ENCODE peak calls at places on chromosome 3, in four cellular contexts. One of them, this sample, is unnamed.

GRCh38 chr3:43180027-43180426 is 74.1 kb upstream of the POMGNT2 start:
- DNase-seq in HFFc6: peak
- DNase-seq in WTC11: no peak
- DNase-seq in neural crest cell: no peak
- DNase-seq in this sample: peak

GRCh38 chr3:178083906-178084823 is 452.1 kb upstream of the KCNMB2 start:
- DNase-seq in HFFc6: no peak
- DNase-seq in WTC11: no peak
- DNase-seq in neural crest cell: no peak
- DNase-seq in this sample: peak

GRCh38 chr3:39407259-39407629 is 724 bp downstream of the RPSA start:
- DNase-seq in HFFc6: no peak
- DNase-seq in WTC11: no peak
- DNase-seq in neural crest cell: no peak
- DNase-seq in this sample: peak

GRCh38 chr3:171439996-171440395 is 20.2 kb downstream of the TNIK start:
- DNase-seq in HFFc6: no peak
- DNase-seq in WTC11: no peak
- DNase-seq in neural crest cell: no peak
- DNase-seq in this sample: peak

GRCh38 chr3:16547555-16547954 is 34.1 kb upstream of the RFTN1 start:
- DNase-seq in HFFc6: no peak
- DNase-seq in WTC11: no peak
- DNase-seq in neural crest cell: no peak
- DNase-seq in this sample: no peak

GRCh38 chr3:35492846-35493245 is 146.5 kb upstream of the ARPP21 start:
- DNase-seq in HFFc6: no peak
- DNase-seq in WTC11: no peak
- DNase-seq in neural crest cell: no peak
- DNase-seq in this sample: no peak

GRCh38 chr3:32482693-32483092 is 20.0 kb downstream of the CMTM6 start:
- DNase-seq in HFFc6: no peak
- DNase-seq in WTC11: no peak
- DNase-seq in neural crest cell: no peak
- DNase-seq in this sample: no peak

GRCh38 chr3:178320481-178321352 is 215.5 kb upstream of the KCNMB2 start:
- DNase-seq in HFFc6: peak
- DNase-seq in WTC11: no peak
- DNase-seq in neural crest cell: no peak
- DNase-seq in this sample: peak

GRCh38 chr3:195075199-195075940 is 195.6 kb downstream of the XXYLT1 start:
- DNase-seq in HFFc6: no peak
- DNase-seq in WTC11: no peak
- DNase-seq in neural crest cell: no peak
- DNase-seq in this sample: peak

GRCh38 chr3:113240841-113241240 is 29.5 kb downstream of the BOC start:
- DNase-seq in HFFc6: no peak
- DNase-seq in WTC11: no peak
- DNase-seq in neural crest cell: no peak
- DNase-seq in this sample: no peak

GRCh38 chr3:120693439-120694172 is 11.6 kb upstream of the HGD start:
- DNase-seq in HFFc6: peak
- DNase-seq in WTC11: no peak
- DNase-seq in neural crest cell: no peak
- DNase-seq in this sample: peak

GRCh38 chr3:129527262-129527661 is 1.2 kb upstream of the RHO start:
- DNase-seq in HFFc6: no peak
- DNase-seq in WTC11: no peak
- DNase-seq in neural crest cell: no peak
- DNase-seq in this sample: no peak

GRCh38 chr3:187196573-187197094 is 652 bp upstream of the RTP1 start:
- DNase-seq in HFFc6: no peak
- DNase-seq in WTC11: no peak
- DNase-seq in neural crest cell: no peak
- DNase-seq in this sample: no peak

GRCh38 chr3:194305356-194306108 is 45.6 kb downstream of the CPN2 start:
- DNase-seq in HFFc6: no peak
- DNase-seq in WTC11: no peak
- DNase-seq in neural crest cell: no peak
- DNase-seq in this sample: no peak

GRCh38 chr3:172219750-172220149 is 180.4 kb downstream of the FNDC3B start:
- DNase-seq in HFFc6: no peak
- DNase-seq in WTC11: no peak
- DNase-seq in neural crest cell: no peak
- DNase-seq in this sample: no peak

GRCh38 chr3:17915341-17915740 is 172.9 kb upstream of the TBC1D5 start:
- DNase-seq in HFFc6: no peak
- DNase-seq in WTC11: no peak
- DNase-seq in neural crest cell: no peak
- DNase-seq in this sample: peak

GRCh38 chr3:78703944-78704343 is 1063.9 kb downstream of the ROBO1 start:
- DNase-seq in HFFc6: no peak
- DNase-seq in WTC11: no peak
- DNase-seq in neural crest cell: no peak
- DNase-seq in this sample: no peak

GRCh38 chr3:55198554-55198953 is 270.7 kb upstream of the LRTM1 start:
- DNase-seq in HFFc6: peak
- DNase-seq in WTC11: no peak
- DNase-seq in neural crest cell: no peak
- DNase-seq in this sample: peak

GRCh38 chr3:160224256-160224655 is 966 bp upstream of the C3orf80 start:
- DNase-seq in HFFc6: no peak
- DNase-seq in WTC11: no peak
- DNase-seq in neural crest cell: no peak
- DNase-seq in this sample: no peak

GRCh38 chr3:119748996-119749395 is 32.9 kb upstream of the NR1I2 start:
- DNase-seq in HFFc6: no peak
- DNase-seq in WTC11: no peak
- DNase-seq in neural crest cell: no peak
- DNase-seq in this sample: no peak

GRCh38 chr3:182244222-182244971 is 532.7 kb downstream of the SOX2 start:
- DNase-seq in HFFc6: no peak
- DNase-seq in WTC11: peak
- DNase-seq in neural crest cell: peak
- DNase-seq in this sample: no peak

GRCh38 chr3:48990636-48991421 is 788 bp downstream of the P4HTM start:
- DNase-seq in HFFc6: no peak
- DNase-seq in WTC11: peak
- DNase-seq in neural crest cell: no peak
- DNase-seq in this sample: peak

GRCh38 chr3:103684956-103685355 is 1250.1 kb downstream of the ZPLD1 start:
- DNase-seq in HFFc6: no peak
- DNase-seq in WTC11: no peak
- DNase-seq in neural crest cell: no peak
- DNase-seq in this sample: no peak

GRCh38 chr3:187946031-187946691 is 200.9 kb upstream of the BCL6 start:
- DNase-seq in HFFc6: peak
- DNase-seq in WTC11: no peak
- DNase-seq in neural crest cell: no peak
- DNase-seq in this sample: peak

GRCh38 chr3:186380622-186381380 is 18.8 kb upstream of the DGKG start:
- DNase-seq in HFFc6: no peak
- DNase-seq in WTC11: no peak
- DNase-seq in neural crest cell: no peak
- DNase-seq in this sample: no peak

GRCh38 chr3:105679951-105680350 is 188.9 kb downstream of the CBLB start:
- DNase-seq in HFFc6: no peak
- DNase-seq in WTC11: no peak
- DNase-seq in neural crest cell: no peak
- DNase-seq in this sample: no peak

GRCh38 chr3:13584901-13585300 is 36.0 kb downstream of the FBLN2 start:
- DNase-seq in HFFc6: no peak
- DNase-seq in WTC11: peak
- DNase-seq in neural crest cell: no peak
- DNase-seq in this sample: no peak

GRCh38 chr3:154730221-154730620 is 300.2 kb upstream of the GPR149 start:
- DNase-seq in HFFc6: no peak
- DNase-seq in WTC11: no peak
- DNase-seq in neural crest cell: no peak
- DNase-seq in this sample: peak

GRCh38 chr3:112847692-112848091 is 1.0 kb upstream of the CD200R1L start:
- DNase-seq in HFFc6: no peak
- DNase-seq in WTC11: no peak
- DNase-seq in neural crest cell: no peak
- DNase-seq in this sample: no peak

GRCh38 chr3:72137865-72138861 is 353.2 kb upstream of the PROK2 start:
- DNase-seq in HFFc6: no peak
- DNase-seq in WTC11: no peak
- DNase-seq in neural crest cell: no peak
- DNase-seq in this sample: no peak

GRCh38 chr3:150871192-150871591 is 34.0 kb downstream of the MINDY4B start:
- DNase-seq in HFFc6: no peak
- DNase-seq in WTC11: no peak
- DNase-seq in neural crest cell: no peak
- DNase-seq in this sample: no peak

GRCh38 chr3:56369914-56370313 is 98.4 kb downstream of the ERC2 start:
- DNase-seq in HFFc6: no peak
- DNase-seq in WTC11: no peak
- DNase-seq in neural crest cell: no peak
- DNase-seq in this sample: no peak

This sample was measured in EH.